ENCODE peak calls at places on chromosomes 4 and X, in eight cellular contexts. One of them, this sample, is unnamed.

GRCh38 chrX:22430701-22431100 is 158.0 kb downstream of the CBLL2 start:
- DNase-seq in GM12891: no peak
- DNase-seq in transverse colon: no peak
- DNase-seq in endothelial cell of umbilical vein: no peak
- DNase-seq in prostate gland: no peak
- DNase-seq in stomach: no peak
- DNase-seq in HCT116: no peak
- DNase-seq in H1: no peak
- DNase-seq in this sample: no peak

GRCh38 chrX:13074297-13075262 is 30.2 kb upstream of the FAM9C start:
- DNase-seq in endothelial cell of umbilical vein: no peak
- DNase-seq in GM12891: no peak
- DNase-seq in prostate gland: no peak
- DNase-seq in transverse colon: no peak
- DNase-seq in H1: no peak
- DNase-seq in HCT116: no peak
- DNase-seq in stomach: no peak
- DNase-seq in this sample: no peak

GRCh38 chr4:164012396-164013027 is 518.0 kb downstream of the TMA16 start:
- DNase-seq in stomach: peak
- DNase-seq in H1: peak
- DNase-seq in GM12891: no peak
- DNase-seq in prostate gland: no peak
- DNase-seq in HCT116: peak
- DNase-seq in transverse colon: no peak
- DNase-seq in endothelial cell of umbilical vein: no peak
- DNase-seq in this sample: no peak

GRCh38 chrX:21373637-21374162 is 518 bp upstream of the CNKSR2 start:
- DNase-seq in stomach: no peak
- DNase-seq in transverse colon: no peak
- DNase-seq in HCT116: no peak
- DNase-seq in H1: no peak
- DNase-seq in GM12891: no peak
- DNase-seq in endothelial cell of umbilical vein: no peak
- DNase-seq in prostate gland: peak
- DNase-seq in this sample: no peak

GRCh38 chr4:170400346-170400745 is 310.6 kb upstream of the AADAT start:
- DNase-seq in prostate gland: no peak
- DNase-seq in H1: no peak
- DNase-seq in endothelial cell of umbilical vein: no peak
- DNase-seq in GM12891: no peak
- DNase-seq in HCT116: no peak
- DNase-seq in transverse colon: no peak
- DNase-seq in stomach: no peak
- DNase-seq in this sample: no peak

GRCh38 chr4:70715097-70715496 is 6.7 kb upstream of the RUFY3 start:
- DNase-seq in H1: no peak
- DNase-seq in stomach: no peak
- DNase-seq in HCT116: no peak
- DNase-seq in endothelial cell of umbilical vein: no peak
- DNase-seq in GM12891: no peak
- DNase-seq in transverse colon: no peak
- DNase-seq in prostate gland: no peak
- DNase-seq in this sample: no peak

GRCh38 chrX:150568320-150569154 is at the start of gene MTM1:
- DNase-seq in GM12891: peak
- DNase-seq in endothelial cell of umbilical vein: peak
- DNase-seq in stomach: peak
- DNase-seq in transverse colon: peak
- DNase-seq in prostate gland: peak
- DNase-seq in HCT116: peak
- DNase-seq in H1: peak
- DNase-seq in this sample: peak

GRCh38 chrX:47216393-47216925 is 2.0 kb upstream of the CDK16 start:
- DNase-seq in HCT116: no peak
- DNase-seq in prostate gland: no peak
- DNase-seq in transverse colon: no peak
- DNase-seq in endothelial cell of umbilical vein: no peak
- DNase-seq in GM12891: no peak
- DNase-seq in stomach: no peak
- DNase-seq in H1: no peak
- DNase-seq in this sample: no peak

GRCh38 chrX:74104356-74105065 is 199.5 kb upstream of the ZCCHC13 start:
- DNase-seq in GM12891: no peak
- DNase-seq in stomach: no peak
- DNase-seq in H1: no peak
- DNase-seq in HCT116: peak
- DNase-seq in prostate gland: no peak
- DNase-seq in endothelial cell of umbilical vein: no peak
- DNase-seq in transverse colon: no peak
- DNase-seq in this sample: no peak

GRCh38 chrX:74111245-74111644 is 192.7 kb upstream of the ZCCHC13 start:
- DNase-seq in GM12891: no peak
- DNase-seq in endothelial cell of umbilical vein: no peak
- DNase-seq in H1: no peak
- DNase-seq in transverse colon: no peak
- DNase-seq in HCT116: no peak
- DNase-seq in stomach: no peak
- DNase-seq in prostate gland: no peak
- DNase-seq in this sample: no peak

DNA sequence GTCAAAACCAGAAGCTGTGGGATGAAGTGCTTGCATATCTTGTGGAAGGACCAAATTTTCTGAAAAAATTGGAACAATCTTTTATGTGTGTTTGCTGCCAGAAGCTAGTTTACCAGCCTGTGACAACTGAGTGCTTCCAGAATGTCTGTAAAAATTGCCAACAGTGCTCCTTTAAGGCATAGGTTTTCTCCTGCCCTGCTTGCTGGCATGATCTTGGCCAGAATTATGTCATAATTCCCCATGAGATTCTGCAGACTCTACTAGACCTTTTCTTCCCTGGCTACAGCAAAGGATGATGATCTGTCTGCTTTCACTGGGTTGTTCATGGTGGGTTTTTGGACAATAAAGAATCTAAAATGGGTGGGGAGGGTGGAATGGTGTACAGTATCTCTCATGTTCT is 196.3 kb upstream of the ZCCHC13 start:
- DNase-seq in GM12891: no peak
- DNase-seq in H1: no peak
- DNase-seq in HCT116: no peak
- DNase-seq in prostate gland: no peak
- DNase-seq in endothelial cell of umbilical vein: no peak
- DNase-seq in transverse colon: no peak
- DNase-seq in stomach: no peak
- DNase-seq in this sample: no peak
- TF ChIP-seq POLR2AphosphoS5 in GM12891: no peak
- TF ChIP-seq POLR2AphosphoS5 in H1: no peak
- TF ChIP-seq POLR2AphosphoS5 in HCT116: no peak
- TF ChIP-seq POLR2AphosphoS5 in prostate gland: no peak
- TF ChIP-seq POLR2AphosphoS5 in endothelial cell of umbilical vein: no peak
- TF ChIP-seq POLR2AphosphoS5 in transverse colon: peak
- TF ChIP-seq POLR2AphosphoS5 in stomach: no peak
- TF ChIP-seq POLR2AphosphoS5 in this sample: no peak

GRCh38 chr4:186628058-186628711 is 72.8 kb upstream of the MTNR1A start:
- DNase-seq in stomach: no peak
- DNase-seq in HCT116: no peak
- DNase-seq in prostate gland: no peak
- DNase-seq in GM12891: no peak
- DNase-seq in transverse colon: no peak
- DNase-seq in H1: no peak
- DNase-seq in endothelial cell of umbilical vein: no peak
- DNase-seq in this sample: no peak

GRCh38 chr4:186623546-186623945 is 68.2 kb upstream of the MTNR1A start:
- DNase-seq in H1: no peak
- DNase-seq in GM12891: no peak
- DNase-seq in transverse colon: no peak
- DNase-seq in endothelial cell of umbilical vein: no peak
- DNase-seq in stomach: no peak
- DNase-seq in prostate gland: no peak
- DNase-seq in HCT116: no peak
- DNase-seq in this sample: no peak

GRCh38 chr4:186624951-186625350 is 69.6 kb upstream of the MTNR1A start:
- DNase-seq in prostate gland: no peak
- DNase-seq in stomach: no peak
- DNase-seq in H1: no peak
- DNase-seq in endothelial cell of umbilical vein: no peak
- DNase-seq in transverse colon: no peak
- DNase-seq in HCT116: no peak
- DNase-seq in GM12891: no peak
- DNase-seq in this sample: no peak

GRCh38 chr4:186630128-186630527 is 74.8 kb upstream of the MTNR1A start:
- DNase-seq in HCT116: no peak
- DNase-seq in endothelial cell of umbilical vein: no peak
- DNase-seq in transverse colon: no peak
- DNase-seq in stomach: no peak
- DNase-seq in prostate gland: no peak
- DNase-seq in H1: no peak
- DNase-seq in GM12891: no peak
- DNase-seq in this sample: no peak

DNA sequence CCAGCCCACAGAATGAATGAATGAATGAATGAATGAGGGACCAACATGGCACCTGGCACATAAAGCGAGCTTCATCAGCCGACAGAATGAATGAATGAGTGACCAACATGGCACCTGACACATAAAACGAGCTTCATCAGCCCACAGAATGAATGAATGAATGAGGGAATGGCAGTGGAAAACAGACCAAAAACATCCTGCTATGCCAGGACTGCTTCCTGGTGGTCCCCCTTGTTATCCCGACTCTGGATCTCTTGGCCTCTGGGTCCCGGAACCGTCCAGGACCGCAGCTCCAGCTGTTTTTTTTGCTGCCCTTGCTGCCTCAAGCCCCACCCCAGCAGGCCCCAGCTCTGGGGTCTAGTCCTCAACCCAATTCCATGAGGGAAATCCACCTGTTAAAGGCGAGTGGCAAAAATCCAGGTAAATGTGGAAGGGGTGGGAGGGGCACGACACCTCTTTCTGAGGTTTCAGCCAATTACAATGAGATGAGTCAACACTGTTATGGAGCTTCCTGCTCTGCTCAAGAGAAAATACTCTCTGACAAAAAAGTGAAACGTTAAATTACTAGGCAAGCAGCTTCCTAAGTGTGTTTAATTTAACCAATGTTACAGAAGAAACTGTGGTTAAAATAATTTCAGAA is 72.0 kb upstream of the MTNR1A start:
- DNase-seq in H1: no peak
- DNase-seq in prostate gland: no peak
- DNase-seq in stomach: no peak
- DNase-seq in HCT116: no peak
- DNase-seq in GM12891: no peak
- DNase-seq in transverse colon: no peak
- DNase-seq in endothelial cell of umbilical vein: no peak
- DNase-seq in this sample: no peak
- TF ChIP-seq POLR2AphosphoS5 in H1: no peak
- TF ChIP-seq POLR2AphosphoS5 in prostate gland: no peak
- TF ChIP-seq POLR2AphosphoS5 in stomach: no peak
- TF ChIP-seq POLR2AphosphoS5 in HCT116: no peak
- TF ChIP-seq POLR2AphosphoS5 in GM12891: no peak
- TF ChIP-seq POLR2AphosphoS5 in transverse colon: no peak
- TF ChIP-seq POLR2AphosphoS5 in endothelial cell of umbilical vein: no peak
- TF ChIP-seq POLR2AphosphoS5 in this sample: no peak

GRCh38 chrX:154548028-154548316 is 552 bp downstream of the IKBKG start:
- DNase-seq in prostate gland: no peak
- DNase-seq in endothelial cell of umbilical vein: no peak
- DNase-seq in stomach: no peak
- DNase-seq in GM12891: no peak
- DNase-seq in HCT116: no peak
- DNase-seq in transverse colon: no peak
- DNase-seq in H1: no peak
- DNase-seq in this sample: no peak

GRCh38 chrX:154547245-154548027 is at the start of gene IKBKG:
- DNase-seq in endothelial cell of umbilical vein: peak
- DNase-seq in HCT116: peak
- DNase-seq in transverse colon: peak
- DNase-seq in prostate gland: peak
- DNase-seq in GM12891: peak
- DNase-seq in stomach: peak
- DNase-seq in H1: peak
- DNase-seq in this sample: peak

GRCh38 chrX:154544885-154545284 is 1.8 kb downstream of the G6PD start:
- DNase-seq in transverse colon: no peak
- DNase-seq in stomach: no peak
- DNase-seq in endothelial cell of umbilical vein: no peak
- DNase-seq in GM12891: no peak
- DNase-seq in HCT116: no peak
- DNase-seq in prostate gland: no peak
- DNase-seq in H1: no peak
- DNase-seq in this sample: no peak

GRCh38 chrX:154545673-154546274 is 872 bp downstream of the G6PD start:
- DNase-seq in stomach: no peak
- DNase-seq in transverse colon: no peak
- DNase-seq in H1: no peak
- DNase-seq in HCT116: no peak
- DNase-seq in prostate gland: no peak
- DNase-seq in endothelial cell of umbilical vein: no peak
- DNase-seq in GM12891: no peak
- DNase-seq in this sample: no peak

DNA sequence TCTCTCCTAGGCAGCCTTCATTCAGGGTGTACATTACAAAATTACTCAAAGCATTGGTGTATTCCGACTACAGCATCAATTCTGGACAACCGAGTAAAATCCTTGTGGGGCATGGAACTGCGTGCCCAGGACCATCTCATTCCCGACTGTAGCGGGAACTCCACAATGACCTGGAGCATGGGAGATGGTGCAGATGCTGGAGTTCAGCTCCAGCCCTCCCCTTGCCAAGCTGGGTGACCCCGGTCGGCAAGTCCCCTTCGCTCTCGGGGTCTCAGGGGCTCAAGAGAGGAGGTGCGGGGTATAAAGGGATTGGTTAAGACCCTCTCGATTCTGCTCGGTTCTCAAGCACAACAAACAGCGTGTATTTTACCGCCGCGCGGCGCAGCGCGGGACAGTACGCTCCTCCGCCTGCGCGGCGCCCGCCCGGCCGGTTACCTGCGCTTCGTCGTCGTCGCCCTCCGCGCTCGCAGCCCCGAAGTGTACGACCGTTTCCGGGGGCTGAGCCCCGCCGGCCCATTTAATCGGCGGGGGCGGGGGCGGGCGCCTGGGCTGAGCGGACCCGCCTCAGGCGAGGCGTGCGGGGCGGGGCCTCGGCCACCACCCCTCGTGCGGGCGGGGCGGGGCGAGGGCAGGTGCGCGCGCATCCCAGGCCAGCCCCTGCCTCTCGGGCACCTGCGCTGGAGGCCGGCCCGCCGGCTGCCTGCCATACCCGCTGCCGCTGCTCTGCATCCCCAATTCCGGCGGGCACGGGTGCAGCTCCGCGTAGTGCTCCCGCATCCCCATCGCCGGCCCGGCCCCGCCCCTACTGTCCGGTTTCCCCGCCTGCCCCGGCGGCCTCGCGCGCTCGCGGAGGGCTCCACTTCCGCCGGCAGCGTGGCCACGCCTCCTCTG is at the start of gene G6PD:
- DNase-seq in prostate gland: peak
- DNase-seq in endothelial cell of umbilical vein: peak
- DNase-seq in stomach: peak
- DNase-seq in transverse colon: peak
- DNase-seq in HCT116: peak
- DNase-seq in H1: no peak
- DNase-seq in GM12891: peak
- DNase-seq in this sample: no peak
- TF ChIP-seq POLR2AphosphoS5 in prostate gland: no peak
- TF ChIP-seq POLR2AphosphoS5 in endothelial cell of umbilical vein: peak
- TF ChIP-seq POLR2AphosphoS5 in stomach: peak
- TF ChIP-seq POLR2AphosphoS5 in transverse colon: no peak
- TF ChIP-seq POLR2AphosphoS5 in HCT116: peak
- TF ChIP-seq POLR2AphosphoS5 in H1: peak
- TF ChIP-seq POLR2AphosphoS5 in GM12891: peak
- TF ChIP-seq POLR2AphosphoS5 in this sample: no peak

DNA sequence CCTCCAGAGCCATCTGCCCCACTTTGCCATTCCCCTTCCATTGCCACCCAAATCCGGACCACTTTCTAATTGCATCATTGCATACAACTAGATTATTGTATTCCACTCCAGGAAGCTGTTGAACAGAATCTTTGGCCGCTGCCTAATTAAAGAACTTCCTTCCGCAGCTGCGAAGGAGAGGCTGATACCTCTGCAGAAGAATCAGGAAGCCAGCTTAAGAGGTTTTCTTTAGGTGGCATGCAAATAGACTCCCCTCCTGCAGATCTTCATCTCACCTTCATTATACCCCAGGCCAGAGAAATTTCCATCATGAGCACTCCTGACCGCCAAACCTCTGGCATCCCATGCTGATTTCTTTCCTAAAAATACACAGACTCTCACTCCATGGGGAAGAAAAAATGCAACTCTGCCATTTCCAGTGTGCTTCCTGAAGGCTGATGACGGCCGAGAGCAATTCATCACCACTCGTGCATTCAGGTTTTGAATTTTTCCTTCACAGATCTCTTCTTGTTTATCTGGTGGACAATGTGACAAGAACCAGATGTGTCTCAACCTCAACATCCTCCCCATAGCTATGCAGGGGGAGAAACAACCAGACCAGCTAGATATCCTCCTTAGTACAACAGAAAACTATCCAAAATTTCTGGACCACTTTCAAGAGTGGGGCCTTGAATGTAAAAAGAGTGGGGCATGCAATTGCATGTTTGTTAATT is 31.2 kb downstream of the LGI2 start:
- DNase-seq in GM12891: no peak
- DNase-seq in prostate gland: no peak
- DNase-seq in HCT116: no peak
- DNase-seq in H1: no peak
- DNase-seq in endothelial cell of umbilical vein: no peak
- DNase-seq in stomach: no peak
- DNase-seq in transverse colon: no peak
- DNase-seq in this sample: no peak
- TF ChIP-seq POLR2AphosphoS5 in GM12891: no peak
- TF ChIP-seq POLR2AphosphoS5 in prostate gland: no peak
- TF ChIP-seq POLR2AphosphoS5 in HCT116: no peak
- TF ChIP-seq POLR2AphosphoS5 in H1: no peak
- TF ChIP-seq POLR2AphosphoS5 in endothelial cell of umbilical vein: no peak
- TF ChIP-seq POLR2AphosphoS5 in stomach: no peak
- TF ChIP-seq POLR2AphosphoS5 in transverse colon: peak
- TF ChIP-seq POLR2AphosphoS5 in this sample: no peak

This sample was measured in breast epithelium.